ENCODE peak calls at places on chromosomes 16 and 17, in four cellular contexts. One of them, this sample, is unnamed.

GRCh38 chr17:77723909-77724875 is 234.3 kb upstream of the TNRC6C start:
- DNase-seq in Peyer's patch: no peak
- DNase-seq in HCT116: no peak
- DNase-seq in NCI-H2171 treated with DMSO at 0.1 percent for 48 hours: no peak
- DNase-seq in this sample: no peak

GRCh38 chr16:75682308-75682707 is 5.5 kb upstream of the CPHXL2 start:
- DNase-seq in NCI-H2171 treated with DMSO at 0.1 percent for 48 hours: no peak
- DNase-seq in Peyer's patch: no peak
- DNase-seq in HCT116: no peak
- DNase-seq in this sample: no peak

GRCh38 chr17:57913576-57914273 is 41.5 kb downstream of the CUEDC1 start:
- DNase-seq in Peyer's patch: no peak
- DNase-seq in HCT116: no peak
- DNase-seq in NCI-H2171 treated with DMSO at 0.1 percent for 48 hours: peak
- DNase-seq in this sample: no peak

GRCh38 chr17:376936-377863 is 24.6 kb upstream of the RPH3AL start:
- DNase-seq in HCT116: no peak
- DNase-seq in Peyer's patch: no peak
- DNase-seq in NCI-H2171 treated with DMSO at 0.1 percent for 48 hours: no peak
- DNase-seq in this sample: peak

GRCh38 chr17:48469227-48469626 is 39.2 kb upstream of the SKAP1 start:
- DNase-seq in HCT116: no peak
- DNase-seq in NCI-H2171 treated with DMSO at 0.1 percent for 48 hours: no peak
- DNase-seq in Peyer's patch: no peak
- DNase-seq in this sample: no peak

GRCh38 chr16:3946604-3947180 is 66.2 kb upstream of the CREBBP start:
- DNase-seq in NCI-H2171 treated with DMSO at 0.1 percent for 48 hours: no peak
- DNase-seq in Peyer's patch: no peak
- DNase-seq in HCT116: no peak
- DNase-seq in this sample: no peak

GRCh38 chr16:15769239-15769638 is 87.6 kb downstream of the MYH11 start:
- DNase-seq in HCT116: no peak
- DNase-seq in NCI-H2171 treated with DMSO at 0.1 percent for 48 hours: no peak
- DNase-seq in Peyer's patch: no peak
- DNase-seq in this sample: no peak

GRCh38 chr17:35390663-35391062 is 17.2 kb upstream of the SLFN11 start:
- DNase-seq in HCT116: no peak
- DNase-seq in NCI-H2171 treated with DMSO at 0.1 percent for 48 hours: no peak
- DNase-seq in Peyer's patch: no peak
- DNase-seq in this sample: no peak

GRCh38 chr16:3508736-3509135 is 7.9 kb downstream of the CLUAP1 start:
- DNase-seq in HCT116: no peak
- DNase-seq in Peyer's patch: no peak
- DNase-seq in NCI-H2171 treated with DMSO at 0.1 percent for 48 hours: no peak
- DNase-seq in this sample: no peak

GRCh38 chr17:82943339-82943738 is 103.5 kb upstream of the ZNF750 start:
- DNase-seq in HCT116: no peak
- DNase-seq in NCI-H2171 treated with DMSO at 0.1 percent for 48 hours: no peak
- DNase-seq in Peyer's patch: peak
- DNase-seq in this sample: no peak

GRCh38 chr17:81601525-81602120 is 35.3 kb downstream of the NPLOC4 start:
- DNase-seq in Peyer's patch: no peak
- DNase-seq in HCT116: peak
- DNase-seq in NCI-H2171 treated with DMSO at 0.1 percent for 48 hours: peak
- DNase-seq in this sample: peak

GRCh38 chr17:59427425-59427921 is 96.0 kb downstream of the YPEL2 start:
- DNase-seq in NCI-H2171 treated with DMSO at 0.1 percent for 48 hours: no peak
- DNase-seq in HCT116: no peak
- DNase-seq in Peyer's patch: no peak
- DNase-seq in this sample: no peak

GRCh38 chr16:87878704-87879103 is 9.4 kb upstream of the SLC7A5 start:
- DNase-seq in NCI-H2171 treated with DMSO at 0.1 percent for 48 hours: no peak
- DNase-seq in HCT116: no peak
- DNase-seq in Peyer's patch: no peak
- DNase-seq in this sample: no peak

This sample was measured in NCI-H1694.